ENCODE peak calls at places on chromosome 1, in seven cellular contexts. One of them, this sample, is unnamed.

GRCh38 chr1:86948212-86948611 is 33.8 kb downstream of the HS2ST1 start:
- DNase-seq in hippocampal formation: no peak
- DNase-seq in activated CD4-positive, alpha-beta T cell treated with anti-CD3 and anti-CD28 coated beads, Interleukin-2, amount 10 ng/mL, durations not matched to agents 7 days and 5 days: no peak
- DNase-seq in NCI-H1417: no peak
- DNase-seq in substantia nigra: no peak
- DNase-seq in fibroblast of villous mesenchyme: no peak
- DNase-seq in AG20443: no peak
- DNase-seq in this sample: no peak

GRCh38 chr1:231938651-231939050 is 312.1 kb downstream of the DISC1 start:
- DNase-seq in hippocampal formation: no peak
- DNase-seq in activated CD4-positive, alpha-beta T cell treated with anti-CD3 and anti-CD28 coated beads, Interleukin-2, amount 10 ng/mL, durations not matched to agents 7 days and 5 days: no peak
- DNase-seq in NCI-H1417: no peak
- DNase-seq in substantia nigra: no peak
- DNase-seq in fibroblast of villous mesenchyme: no peak
- DNase-seq in AG20443: peak
- DNase-seq in this sample: no peak

GRCh38 chr1:26603856-26604255 is 74.3 kb downstream of the RPS6KA1 start:
- DNase-seq in hippocampal formation: no peak
- DNase-seq in activated CD4-positive, alpha-beta T cell treated with anti-CD3 and anti-CD28 coated beads, Interleukin-2, amount 10 ng/mL, durations not matched to agents 7 days and 5 days: no peak
- DNase-seq in NCI-H1417: no peak
- DNase-seq in substantia nigra: no peak
- DNase-seq in fibroblast of villous mesenchyme: no peak
- DNase-seq in AG20443: no peak
- DNase-seq in this sample: no peak

GRCh38 chr1:24414884-24415333 is 693 bp upstream of the NIPAL3 start:
- DNase-seq in hippocampal formation: no peak
- DNase-seq in activated CD4-positive, alpha-beta T cell treated with anti-CD3 and anti-CD28 coated beads, Interleukin-2, amount 10 ng/mL, durations not matched to agents 7 days and 5 days: no peak
- DNase-seq in NCI-H1417: no peak
- DNase-seq in substantia nigra: no peak
- DNase-seq in fibroblast of villous mesenchyme: no peak
- DNase-seq in AG20443: no peak
- DNase-seq in this sample: no peak

GRCh38 chr1:87644500-87645245 is 316.0 kb downstream of the LMO4 start:
- DNase-seq in hippocampal formation: no peak
- DNase-seq in activated CD4-positive, alpha-beta T cell treated with anti-CD3 and anti-CD28 coated beads, Interleukin-2, amount 10 ng/mL, durations not matched to agents 7 days and 5 days: no peak
- DNase-seq in NCI-H1417: peak
- DNase-seq in substantia nigra: no peak
- DNase-seq in fibroblast of villous mesenchyme: peak
- DNase-seq in AG20443: peak
- DNase-seq in this sample: no peak

GRCh38 chr1:61709908-61710289 is 15.0 kb downstream of the TM2D1 start:
- DNase-seq in hippocampal formation: no peak
- DNase-seq in activated CD4-positive, alpha-beta T cell treated with anti-CD3 and anti-CD28 coated beads, Interleukin-2, amount 10 ng/mL, durations not matched to agents 7 days and 5 days: no peak
- DNase-seq in NCI-H1417: no peak
- DNase-seq in substantia nigra: no peak
- DNase-seq in fibroblast of villous mesenchyme: no peak
- DNase-seq in AG20443: no peak
- DNase-seq in this sample: no peak

GRCh38 chr1:6025269-6026094 is 20.2 kb upstream of the KCNAB2 start:
- DNase-seq in hippocampal formation: no peak
- DNase-seq in activated CD4-positive, alpha-beta T cell treated with anti-CD3 and anti-CD28 coated beads, Interleukin-2, amount 10 ng/mL, durations not matched to agents 7 days and 5 days: no peak
- DNase-seq in NCI-H1417: no peak
- DNase-seq in substantia nigra: no peak
- DNase-seq in fibroblast of villous mesenchyme: peak
- DNase-seq in AG20443: peak
- DNase-seq in this sample: no peak

GRCh38 chr1:97120821-97121220 is 399.2 kb downstream of the PTBP2 start:
- DNase-seq in hippocampal formation: no peak
- DNase-seq in activated CD4-positive, alpha-beta T cell treated with anti-CD3 and anti-CD28 coated beads, Interleukin-2, amount 10 ng/mL, durations not matched to agents 7 days and 5 days: no peak
- DNase-seq in NCI-H1417: no peak
- DNase-seq in substantia nigra: no peak
- DNase-seq in fibroblast of villous mesenchyme: peak
- DNase-seq in AG20443: no peak
- DNase-seq in this sample: no peak

GRCh38 chr1:209485167-209485566 is 98.3 kb upstream of the CAMK1G start:
- DNase-seq in hippocampal formation: no peak
- DNase-seq in activated CD4-positive, alpha-beta T cell treated with anti-CD3 and anti-CD28 coated beads, Interleukin-2, amount 10 ng/mL, durations not matched to agents 7 days and 5 days: no peak
- DNase-seq in NCI-H1417: no peak
- DNase-seq in substantia nigra: no peak
- DNase-seq in fibroblast of villous mesenchyme: peak
- DNase-seq in AG20443: no peak
- DNase-seq in this sample: no peak

GRCh38 chr1:205805082-205805711 is 7.8 kb downstream of the SLC41A1 start:
- DNase-seq in hippocampal formation: no peak
- DNase-seq in activated CD4-positive, alpha-beta T cell treated with anti-CD3 and anti-CD28 coated beads, Interleukin-2, amount 10 ng/mL, durations not matched to agents 7 days and 5 days: peak
- DNase-seq in NCI-H1417: no peak
- DNase-seq in substantia nigra: no peak
- DNase-seq in fibroblast of villous mesenchyme: no peak
- DNase-seq in AG20443: no peak
- DNase-seq in this sample: no peak

GRCh38 chr1:228154685-228155571 is 5.2 kb downstream of the GJC2 start:
- DNase-seq in hippocampal formation: no peak
- DNase-seq in activated CD4-positive, alpha-beta T cell treated with anti-CD3 and anti-CD28 coated beads, Interleukin-2, amount 10 ng/mL, durations not matched to agents 7 days and 5 days: no peak
- DNase-seq in NCI-H1417: no peak
- DNase-seq in substantia nigra: no peak
- DNase-seq in fibroblast of villous mesenchyme: no peak
- DNase-seq in AG20443: no peak
- DNase-seq in this sample: no peak

This sample was measured in amygdala.